ENCODE peak calls at places on chromosomes 4 and X, in eight cellular contexts. One of them, this sample, is unnamed.
A peak's percentile ranks its signal among the peaks of the same experiment; 100 is the strongest.

GRCh38 chr4:58357947-58358346 is 1247.8 kb upstream of the IGFBP7 start:
- DNase-seq in Panc1: no peak
- DNase-seq in AG09309: no peak
- DNase-seq in astrocyte of the cerebellum: no peak
- DNase-seq in breast epithelium: no peak
- DNase-seq in psoas muscle: no peak
- DNase-seq in CD8-positive, alpha-beta T cell: no peak
- DNase-seq in WERI-Rb-1: no peak
- DNase-seq in this sample: no peak

GRCh38 chr4:3375688-3376087 is 66.1 kb upstream of the HGFAC start:
- DNase-seq in CD8-positive, alpha-beta T cell: no peak
- DNase-seq in AG09309: peak; percentile 78
- DNase-seq in breast epithelium: no peak
- DNase-seq in WERI-Rb-1: no peak
- DNase-seq in psoas muscle: peak; percentile 93
- DNase-seq in astrocyte of the cerebellum: peak; percentile 53
- DNase-seq in Panc1: no peak
- DNase-seq in this sample: no peak

GRCh38 chrX:2935364-2935748 is 6.2 kb upstream of the ARSD start:
- DNase-seq in AG09309: no peak
- DNase-seq in psoas muscle: no peak
- DNase-seq in CD8-positive, alpha-beta T cell: no peak
- DNase-seq in Panc1: no peak
- DNase-seq in breast epithelium: no peak
- DNase-seq in WERI-Rb-1: no peak
- DNase-seq in astrocyte of the cerebellum: no peak
- DNase-seq in this sample: no peak

GRCh38 chr4:142367326-142368188 is 478.5 kb downstream of the INPP4B start:
- DNase-seq in breast epithelium: no peak
- DNase-seq in psoas muscle: no peak
- DNase-seq in CD8-positive, alpha-beta T cell: no peak
- DNase-seq in astrocyte of the cerebellum: no peak
- DNase-seq in AG09309: no peak
- DNase-seq in Panc1: no peak
- DNase-seq in WERI-Rb-1: no peak
- DNase-seq in this sample: no peak

GRCh38 chr4:114132199-114132598 is 152.8 kb upstream of the ARSJ start:
- DNase-seq in astrocyte of the cerebellum: no peak
- DNase-seq in CD8-positive, alpha-beta T cell: no peak
- DNase-seq in psoas muscle: no peak
- DNase-seq in WERI-Rb-1: no peak
- DNase-seq in breast epithelium: no peak
- DNase-seq in AG09309: no peak
- DNase-seq in Panc1: no peak
- DNase-seq in this sample: no peak

GRCh38 chr4:168881754-168882153 is 128.3 kb downstream of the CBR4 start:
- DNase-seq in Panc1: no peak
- DNase-seq in breast epithelium: no peak
- DNase-seq in WERI-Rb-1: no peak
- DNase-seq in astrocyte of the cerebellum: no peak
- DNase-seq in CD8-positive, alpha-beta T cell: no peak
- DNase-seq in psoas muscle: no peak
- DNase-seq in AG09309: no peak
- DNase-seq in this sample: peak; percentile 40

GRCh38 chr4:123786159-123786915 is 389.7 kb downstream of the SPRY1 start:
- DNase-seq in astrocyte of the cerebellum: no peak
- DNase-seq in Panc1: no peak
- DNase-seq in AG09309: no peak
- DNase-seq in CD8-positive, alpha-beta T cell: no peak
- DNase-seq in psoas muscle: no peak
- DNase-seq in breast epithelium: no peak
- DNase-seq in WERI-Rb-1: no peak
- DNase-seq in this sample: no peak

GRCh38 chr4:95142877-95143412 is 385.2 kb downstream of the BMPR1B start:
- DNase-seq in astrocyte of the cerebellum: no peak
- DNase-seq in Panc1: no peak
- DNase-seq in breast epithelium: no peak
- DNase-seq in psoas muscle: no peak
- DNase-seq in WERI-Rb-1: no peak
- DNase-seq in CD8-positive, alpha-beta T cell: no peak
- DNase-seq in AG09309: no peak
- DNase-seq in this sample: no peak

GRCh38 chr4:80610845-80611244 is 275.3 kb downstream of the CFAP299 start:
- DNase-seq in Panc1: no peak
- DNase-seq in astrocyte of the cerebellum: peak; percentile 8
- DNase-seq in AG09309: peak; percentile 14
- DNase-seq in psoas muscle: no peak
- DNase-seq in WERI-Rb-1: no peak
- DNase-seq in breast epithelium: no peak
- DNase-seq in CD8-positive, alpha-beta T cell: no peak
- DNase-seq in this sample: no peak

GRCh38 chr4:98199247-98199646 is 56.0 kb upstream of the STPG2 start:
- DNase-seq in AG09309: no peak
- DNase-seq in WERI-Rb-1: no peak
- DNase-seq in Panc1: no peak
- DNase-seq in astrocyte of the cerebellum: no peak
- DNase-seq in breast epithelium: no peak
- DNase-seq in psoas muscle: no peak
- DNase-seq in CD8-positive, alpha-beta T cell: no peak
- DNase-seq in this sample: no peak

GRCh38 chrX:97021680-97022079 is 138.0 kb downstream of the RPA4 start:
- DNase-seq in astrocyte of the cerebellum: no peak
- DNase-seq in Panc1: no peak
- DNase-seq in psoas muscle: no peak
- DNase-seq in CD8-positive, alpha-beta T cell: no peak
- DNase-seq in WERI-Rb-1: no peak
- DNase-seq in AG09309: no peak
- DNase-seq in breast epithelium: no peak
- DNase-seq in this sample: no peak

GRCh38 chrX:97027384-97027922 is 143.7 kb downstream of the RPA4 start:
- DNase-seq in AG09309: no peak
- DNase-seq in breast epithelium: no peak
- DNase-seq in astrocyte of the cerebellum: peak; percentile 22
- DNase-seq in CD8-positive, alpha-beta T cell: no peak
- DNase-seq in WERI-Rb-1: no peak
- DNase-seq in Panc1: no peak
- DNase-seq in psoas muscle: no peak
- DNase-seq in this sample: no peak

GRCh38 chrX:97030463-97030862 is 146.8 kb downstream of the RPA4 start:
- DNase-seq in breast epithelium: no peak
- DNase-seq in Panc1: no peak
- DNase-seq in AG09309: no peak
- DNase-seq in psoas muscle: no peak
- DNase-seq in astrocyte of the cerebellum: no peak
- DNase-seq in CD8-positive, alpha-beta T cell: no peak
- DNase-seq in WERI-Rb-1: no peak
- DNase-seq in this sample: no peak

GRCh38 chrX:97030947-97031346 is 147.2 kb downstream of the RPA4 start:
- DNase-seq in Panc1: no peak
- DNase-seq in WERI-Rb-1: no peak
- DNase-seq in AG09309: no peak
- DNase-seq in breast epithelium: no peak
- DNase-seq in psoas muscle: no peak
- DNase-seq in CD8-positive, alpha-beta T cell: no peak
- DNase-seq in astrocyte of the cerebellum: no peak
- DNase-seq in this sample: no peak

DNA sequence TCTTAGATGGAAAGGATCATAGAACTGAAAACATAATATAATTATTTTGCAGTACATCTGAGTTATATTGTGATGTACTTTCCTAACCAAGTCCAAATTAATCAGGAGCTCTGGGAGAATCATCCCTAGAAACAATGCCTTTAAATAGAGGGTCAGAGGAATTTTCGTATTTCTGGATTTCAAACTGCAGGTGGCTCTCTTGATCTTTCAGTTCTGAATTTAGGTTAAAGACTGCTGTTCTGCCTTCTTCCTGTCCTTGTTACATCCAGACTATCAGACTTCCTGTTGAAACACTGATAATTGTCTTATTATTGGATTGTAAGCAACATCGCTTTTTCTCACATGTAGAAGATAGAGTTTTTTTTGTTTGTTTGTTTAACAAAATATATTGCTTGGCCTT is 142.7 kb downstream of the RPA4 start:
- DNase-seq in WERI-Rb-1: no peak
- DNase-seq in psoas muscle: no peak
- DNase-seq in Panc1: no peak
- DNase-seq in AG09309: no peak
- DNase-seq in breast epithelium: no peak
- DNase-seq in astrocyte of the cerebellum: no peak
- DNase-seq in CD8-positive, alpha-beta T cell: no peak
- DNase-seq in this sample: no peak
- TF ChIP-seq CTCF in WERI-Rb-1: peak; percentile 7
- TF ChIP-seq CTCF in psoas muscle: no peak
- TF ChIP-seq CTCF in Panc1: no peak
- TF ChIP-seq CTCF in AG09309: no peak
- TF ChIP-seq CTCF in breast epithelium: no peak
- TF ChIP-seq CTCF in astrocyte of the cerebellum: no peak
- TF ChIP-seq CTCF in CD8-positive, alpha-beta T cell: no peak
- TF ChIP-seq CTCF in this sample: peak; percentile 34

DNA sequence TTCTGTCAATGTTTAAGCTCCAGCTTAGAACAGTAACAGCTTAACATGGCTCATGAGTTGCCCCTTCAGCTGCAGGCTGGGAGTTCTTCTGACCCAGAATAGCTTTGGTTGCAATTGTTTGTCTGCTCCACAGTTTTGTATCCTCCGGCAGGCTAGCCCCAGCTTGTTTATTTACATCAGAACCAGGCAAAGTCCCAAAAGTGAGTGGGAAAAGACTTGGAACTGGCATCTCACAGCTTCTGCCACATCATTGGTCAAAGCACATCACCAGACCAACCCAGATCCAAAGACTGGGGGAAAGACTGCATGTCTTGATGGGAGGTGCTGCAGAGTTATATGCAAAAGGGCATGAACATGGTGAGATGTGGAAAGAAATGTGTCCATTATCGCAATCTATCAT is 231.2 kb upstream of the CPEB2 start:
- DNase-seq in astrocyte of the cerebellum: no peak
- DNase-seq in AG09309: no peak
- DNase-seq in psoas muscle: no peak
- DNase-seq in Panc1: no peak
- DNase-seq in breast epithelium: no peak
- DNase-seq in CD8-positive, alpha-beta T cell: no peak
- DNase-seq in WERI-Rb-1: no peak
- DNase-seq in this sample: no peak
- H3K4me3 ChIP-seq in astrocyte of the cerebellum: no peak overlapping the region
- H3K4me3 ChIP-seq in AG09309: no peak overlapping the region
- H3K4me3 ChIP-seq in psoas muscle: no peak overlapping the region
- H3K4me3 ChIP-seq in Panc1: no peak overlapping the region
- H3K4me3 ChIP-seq in breast epithelium: no peak overlapping the region
- H3K4me3 ChIP-seq in CD8-positive, alpha-beta T cell: no peak overlapping the region
- H3K4me3 ChIP-seq in WERI-Rb-1: no peak overlapping the region
- H3K4me3 ChIP-seq in this sample: no peak overlapping the region

DNA sequence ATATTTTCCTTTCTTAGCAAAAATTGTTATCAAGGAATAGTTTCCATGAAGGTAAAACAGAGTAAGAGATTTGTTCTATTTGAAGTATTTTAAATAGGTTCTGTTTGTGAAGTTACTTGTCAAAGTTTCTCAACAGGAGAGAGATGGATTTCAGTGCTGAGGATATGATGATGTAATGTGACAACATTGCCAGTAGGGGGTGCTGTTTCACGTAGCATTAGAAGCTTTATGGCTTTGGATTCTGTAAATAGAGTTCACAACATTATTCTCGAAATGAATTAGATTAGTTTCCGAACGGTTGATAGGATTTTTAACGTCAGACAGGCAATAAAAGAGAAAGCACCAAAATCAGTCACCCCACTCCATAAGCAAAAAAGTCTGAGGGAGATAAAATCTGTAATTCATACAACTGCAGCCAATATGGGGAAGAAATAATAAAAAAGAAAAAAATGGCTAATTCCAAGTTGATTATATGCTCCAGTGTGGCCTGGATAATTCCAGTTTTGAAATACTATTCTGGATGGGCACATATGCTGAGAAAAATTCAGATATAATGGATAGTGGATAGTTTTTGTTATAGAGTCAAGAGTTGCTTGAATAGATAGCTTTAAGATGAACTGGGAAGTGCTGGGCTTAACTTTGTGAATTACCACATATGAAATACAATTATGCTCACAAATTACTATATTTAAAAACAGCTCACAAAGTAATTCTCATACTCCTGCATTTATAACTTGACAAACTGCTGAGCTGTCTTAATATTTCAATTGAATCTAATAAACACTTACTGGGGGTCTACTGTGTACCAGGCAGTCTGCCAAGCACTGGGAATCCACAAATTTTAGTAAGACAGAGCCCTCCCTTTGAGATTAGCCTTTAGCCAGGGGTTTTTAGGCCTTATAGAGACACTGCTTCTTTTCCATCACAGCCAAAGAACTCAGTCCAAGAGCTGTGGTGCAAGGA is 109.0 kb downstream of the GPAT3 start:
- DNase-seq in CD8-positive, alpha-beta T cell: peak; percentile 7
- DNase-seq in psoas muscle: no peak
- DNase-seq in breast epithelium: no peak
- DNase-seq in astrocyte of the cerebellum: peak; percentile 46
- DNase-seq in AG09309: peak; percentile 32
- DNase-seq in Panc1: peak; percentile 57
- DNase-seq in WERI-Rb-1: peak; percentile 14
- DNase-seq in this sample: no peak
- TF ChIP-seq CTCF in CD8-positive, alpha-beta T cell: peak; percentile 97
- TF ChIP-seq CTCF in psoas muscle: peak; percentile 96
- TF ChIP-seq CTCF in breast epithelium: peak; percentile 89
- TF ChIP-seq CTCF in astrocyte of the cerebellum: peak; percentile 72
- TF ChIP-seq CTCF in AG09309: peak; percentile 75
- TF ChIP-seq CTCF in Panc1: peak; percentile 69
- TF ChIP-seq CTCF in WERI-Rb-1: peak; percentile 63
- TF ChIP-seq CTCF in this sample: peak; percentile 88

DNA sequence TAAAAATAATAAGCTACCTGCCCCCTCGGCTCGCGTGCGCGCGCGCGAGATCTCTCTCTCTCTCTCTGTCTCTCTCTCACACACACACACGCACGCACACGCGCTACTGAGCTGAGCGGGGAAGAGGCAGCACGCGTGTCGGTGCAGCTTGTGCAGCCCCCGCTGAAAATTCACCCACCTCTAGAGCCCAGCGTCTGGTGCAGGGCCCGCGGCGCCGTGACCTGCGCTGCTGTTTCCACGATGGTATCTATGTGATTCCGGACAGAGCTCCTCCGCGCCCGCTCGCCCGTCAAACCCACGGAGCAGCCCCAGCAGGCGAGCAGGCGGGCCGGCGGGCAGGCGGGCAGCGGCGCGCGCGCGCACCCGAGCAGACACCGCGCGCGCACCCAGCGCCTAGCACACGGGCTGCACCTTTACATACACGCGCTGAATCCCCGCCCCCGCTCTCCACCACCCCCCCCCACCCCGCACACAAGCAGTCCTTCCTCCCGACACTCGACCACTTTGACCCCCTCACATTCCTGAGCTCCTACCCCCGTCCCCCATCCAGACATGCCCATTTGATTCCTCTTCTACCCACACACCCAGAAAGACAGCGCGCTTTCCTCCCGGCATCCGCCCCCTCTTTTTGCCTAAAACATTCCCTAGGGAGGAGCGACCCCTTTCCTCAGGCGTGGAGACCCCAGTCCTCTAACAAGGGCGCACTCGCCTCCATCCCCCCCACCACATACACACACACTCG is 1.0 kb downstream of the SLITRK4 start:
- DNase-seq in psoas muscle: no peak
- DNase-seq in WERI-Rb-1: no peak
- DNase-seq in Panc1: no peak
- DNase-seq in CD8-positive, alpha-beta T cell: no peak
- DNase-seq in AG09309: no peak
- DNase-seq in breast epithelium: no peak
- DNase-seq in astrocyte of the cerebellum: no peak
- DNase-seq in this sample: no peak
- H3K4me3 ChIP-seq in psoas muscle: peak overlapping the region; percentile 64
- H3K4me3 ChIP-seq in WERI-Rb-1: no peak overlapping the region
- H3K4me3 ChIP-seq in Panc1: no peak overlapping the region
- H3K4me3 ChIP-seq in CD8-positive, alpha-beta T cell: no peak overlapping the region
- H3K4me3 ChIP-seq in AG09309: no peak overlapping the region
- H3K4me3 ChIP-seq in breast epithelium: peak overlapping the region; percentile 63
- H3K4me3 ChIP-seq in astrocyte of the cerebellum: peak overlapping the region; percentile 28
- H3K4me3 ChIP-seq in this sample: peak overlapping the region; percentile 63

GRCh38 chrX:100413231-100413630 is 3.2 kb upstream of the PCDH19 start:
- DNase-seq in CD8-positive, alpha-beta T cell: no peak
- DNase-seq in breast epithelium: no peak
- DNase-seq in Panc1: no peak
- DNase-seq in astrocyte of the cerebellum: peak; percentile 36
- DNase-seq in psoas muscle: no peak
- DNase-seq in AG09309: peak; percentile 13
- DNase-seq in WERI-Rb-1: peak; percentile 25
- DNase-seq in this sample: no peak
- TF ChIP-seq CTCF in CD8-positive, alpha-beta T cell: no peak
- TF ChIP-seq CTCF in breast epithelium: peak; percentile 43
- TF ChIP-seq CTCF in Panc1: peak; percentile 58
- TF ChIP-seq CTCF in astrocyte of the cerebellum: peak; percentile 45
- TF ChIP-seq CTCF in psoas muscle: peak; percentile 51
- TF ChIP-seq CTCF in AG09309: peak; percentile 54
- TF ChIP-seq CTCF in WERI-Rb-1: peak; percentile 24
- TF ChIP-seq CTCF in this sample: peak; percentile 52